ENCODE peak calls at places on chromosome 2, in six cellular contexts. One of them, this sample, is unnamed.
A peak's percentile ranks its signal among the peaks of the same experiment; 100 is the strongest.

GRCh38 chr2:232925769-232926163 is 55.7 kb downstream of the SNORC start:
- DNase-seq in mucosa of descending colon: no peak
- DNase-seq in cardiac fibroblast: no peak
- DNase-seq in IMR-90: no peak
- DNase-seq in fibroblast of mammary gland: no peak
- DNase-seq in CD4-positive, alpha-beta T cell: no peak
- DNase-seq in this sample: no peak

GRCh38 chr2:144198116-144198515 is 321.8 kb downstream of the ZEB2 start:
- DNase-seq in cardiac fibroblast: peak; percentile 58
- DNase-seq in CD4-positive, alpha-beta T cell: no peak
- DNase-seq in IMR-90: peak; percentile 66
- DNase-seq in mucosa of descending colon: no peak
- DNase-seq in fibroblast of mammary gland: peak; percentile 64
- DNase-seq in this sample: peak; percentile 67

GRCh38 chr2:85468704-85469349 is 50.3 kb downstream of the SH2D6 start:
- DNase-seq in mucosa of descending colon: peak; percentile 80
- DNase-seq in fibroblast of mammary gland: peak; percentile 61
- DNase-seq in cardiac fibroblast: peak; percentile 72
- DNase-seq in IMR-90: peak; percentile 58
- DNase-seq in CD4-positive, alpha-beta T cell: no peak
- DNase-seq in this sample: peak; percentile 63

GRCh38 chr2:105764059-105764458 is 19.3 kb downstream of the NCK2 start:
- DNase-seq in mucosa of descending colon: no peak
- DNase-seq in CD4-positive, alpha-beta T cell: no peak
- DNase-seq in IMR-90: no peak
- DNase-seq in fibroblast of mammary gland: no peak
- DNase-seq in cardiac fibroblast: no peak
- DNase-seq in this sample: no peak

GRCh38 chr2:221276033-221276432 is 296.1 kb downstream of the EPHA4 start:
- DNase-seq in CD4-positive, alpha-beta T cell: no peak
- DNase-seq in fibroblast of mammary gland: no peak
- DNase-seq in mucosa of descending colon: no peak
- DNase-seq in IMR-90: no peak
- DNase-seq in cardiac fibroblast: no peak
- DNase-seq in this sample: no peak

GRCh38 chr2:55965276-55965675 is 41.7 kb upstream of the EFEMP1 start:
- DNase-seq in cardiac fibroblast: no peak
- DNase-seq in fibroblast of mammary gland: no peak
- DNase-seq in mucosa of descending colon: no peak
- DNase-seq in IMR-90: no peak
- DNase-seq in CD4-positive, alpha-beta T cell: no peak
- DNase-seq in this sample: no peak

GRCh38 chr2:98729652-98730051 is 1.3 kb downstream of the MGAT4A start:
- DNase-seq in mucosa of descending colon: no peak
- DNase-seq in fibroblast of mammary gland: peak; percentile 9
- DNase-seq in CD4-positive, alpha-beta T cell: no peak
- DNase-seq in IMR-90: no peak
- DNase-seq in cardiac fibroblast: no peak
- DNase-seq in this sample: no peak

GRCh38 chr2:150872919-150873772 is 385.7 kb upstream of the RND3 start:
- DNase-seq in IMR-90: peak; percentile 35
- DNase-seq in mucosa of descending colon: no peak
- DNase-seq in cardiac fibroblast: peak; percentile 43
- DNase-seq in CD4-positive, alpha-beta T cell: no peak
- DNase-seq in fibroblast of mammary gland: no peak
- DNase-seq in this sample: no peak

GRCh38 chr2:110796724-110797301 is 64.4 kb downstream of the ACOXL start:
- DNase-seq in CD4-positive, alpha-beta T cell: no peak
- DNase-seq in IMR-90: no peak
- DNase-seq in mucosa of descending colon: no peak
- DNase-seq in cardiac fibroblast: no peak
- DNase-seq in fibroblast of mammary gland: no peak
- DNase-seq in this sample: no peak

GRCh38 chr2:207143474-207144190 is 22.1 kb downstream of the KLF7 start:
- DNase-seq in CD4-positive, alpha-beta T cell: peak; percentile 59
- DNase-seq in fibroblast of mammary gland: peak; percentile 73
- DNase-seq in IMR-90: no peak
- DNase-seq in cardiac fibroblast: peak; percentile 94
- DNase-seq in mucosa of descending colon: peak; percentile 35
- DNase-seq in this sample: no peak

GRCh38 chr2:102147935-102148334 is 5.4 kb downstream of the IL1R1 start:
- DNase-seq in mucosa of descending colon: no peak
- DNase-seq in fibroblast of mammary gland: peak; percentile 92
- DNase-seq in IMR-90: peak; percentile 34
- DNase-seq in cardiac fibroblast: peak; percentile 77
- DNase-seq in CD4-positive, alpha-beta T cell: no peak
- DNase-seq in this sample: no peak

GRCh38 chr2:191748050-191748449 is 70.1 kb downstream of the NABP1 start:
- DNase-seq in cardiac fibroblast: peak; percentile 31
- DNase-seq in mucosa of descending colon: no peak
- DNase-seq in fibroblast of mammary gland: peak; percentile 84
- DNase-seq in CD4-positive, alpha-beta T cell: no peak
- DNase-seq in IMR-90: peak; percentile 39
- DNase-seq in this sample: peak; percentile 15

DNA sequence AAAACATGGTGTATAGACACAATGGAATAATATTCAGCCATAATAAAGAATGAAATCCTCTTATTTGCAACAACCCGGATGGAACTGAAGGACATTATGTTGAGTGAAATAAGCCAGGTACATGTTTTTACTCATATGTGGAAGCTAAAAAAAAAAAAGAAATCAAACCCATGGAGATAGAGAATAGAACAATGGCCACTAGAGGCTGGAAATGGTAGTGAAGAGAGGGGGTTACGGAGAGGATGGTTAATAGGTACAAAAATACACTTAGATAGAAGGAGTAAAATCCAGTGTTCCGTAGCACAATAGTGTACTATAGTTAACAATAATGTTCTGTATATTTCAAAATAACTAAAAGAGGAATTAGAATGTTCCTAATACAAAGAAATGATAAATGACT is 12.8 kb upstream of the KIAA2012 start:
- DNase-seq in fibroblast of mammary gland: no peak
- DNase-seq in CD4-positive, alpha-beta T cell: no peak
- DNase-seq in mucosa of descending colon: no peak
- DNase-seq in IMR-90: no peak
- DNase-seq in cardiac fibroblast: no peak
- DNase-seq in this sample: no peak
- TF ChIP-seq CTCF in fibroblast of mammary gland: peak; percentile 37
- TF ChIP-seq CTCF in CD4-positive, alpha-beta T cell: no peak
- TF ChIP-seq CTCF in mucosa of descending colon: no peak
- TF ChIP-seq CTCF in IMR-90: peak; percentile 7
- TF ChIP-seq CTCF in cardiac fibroblast: peak; percentile 19
- TF ChIP-seq CTCF in this sample: peak; percentile 34

GRCh38 chr2:35391736-35392442 is 963.7 kb upstream of the CRIM1 start:
- DNase-seq in fibroblast of mammary gland: no peak
- DNase-seq in mucosa of descending colon: no peak
- DNase-seq in CD4-positive, alpha-beta T cell: no peak
- DNase-seq in cardiac fibroblast: no peak
- DNase-seq in IMR-90: no peak
- DNase-seq in this sample: no peak
- TF ChIP-seq CTCF in fibroblast of mammary gland: no peak
- TF ChIP-seq CTCF in mucosa of descending colon: no peak
- TF ChIP-seq CTCF in CD4-positive, alpha-beta T cell: no peak
- TF ChIP-seq CTCF in cardiac fibroblast: no peak
- TF ChIP-seq CTCF in IMR-90: no peak
- TF ChIP-seq CTCF in this sample: no peak

GRCh38 chr2:38435775-38436174 is 58.7 kb upstream of the ATL2 start:
- DNase-seq in CD4-positive, alpha-beta T cell: no peak
- DNase-seq in mucosa of descending colon: no peak
- DNase-seq in cardiac fibroblast: no peak
- DNase-seq in IMR-90: no peak
- DNase-seq in fibroblast of mammary gland: no peak
- DNase-seq in this sample: no peak

GRCh38 chr2:38438536-38439225 is 61.6 kb upstream of the ATL2 start:
- DNase-seq in fibroblast of mammary gland: no peak
- DNase-seq in IMR-90: no peak
- DNase-seq in mucosa of descending colon: no peak
- DNase-seq in cardiac fibroblast: no peak
- DNase-seq in CD4-positive, alpha-beta T cell: no peak
- DNase-seq in this sample: peak; percentile 74

GRCh38 chr2:38434595-38434994 is 57.5 kb upstream of the ATL2 start:
- DNase-seq in CD4-positive, alpha-beta T cell: no peak
- DNase-seq in IMR-90: no peak
- DNase-seq in mucosa of descending colon: no peak
- DNase-seq in fibroblast of mammary gland: no peak
- DNase-seq in cardiac fibroblast: no peak
- DNase-seq in this sample: no peak

GRCh38 chr2:38438133-38438532 is 61.1 kb upstream of the ATL2 start:
- DNase-seq in cardiac fibroblast: no peak
- DNase-seq in IMR-90: no peak
- DNase-seq in CD4-positive, alpha-beta T cell: no peak
- DNase-seq in mucosa of descending colon: no peak
- DNase-seq in fibroblast of mammary gland: no peak
- DNase-seq in this sample: no peak

DNA sequence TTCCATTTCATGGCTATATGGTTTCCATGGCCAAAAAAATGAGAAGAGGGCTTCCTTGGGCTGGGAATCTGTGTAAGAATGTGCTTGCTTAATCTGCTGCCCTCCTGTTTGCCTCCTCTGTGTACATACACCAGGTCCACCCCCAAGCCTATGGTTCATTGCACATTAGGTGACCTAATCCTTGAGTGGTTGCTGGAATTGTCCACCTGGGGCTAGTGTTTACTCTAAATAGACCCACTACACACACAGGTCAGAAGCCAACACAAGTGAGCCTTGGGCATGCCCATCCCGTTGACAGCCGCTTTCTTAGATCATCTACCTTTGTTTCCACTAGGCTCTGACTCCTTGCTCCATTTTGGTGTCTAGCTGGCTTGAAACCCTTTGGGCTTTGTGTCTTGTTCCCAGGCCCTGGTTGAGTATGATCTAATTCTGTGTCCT is 59.2 kb upstream of the ATL2 start:
- DNase-seq in mucosa of descending colon: no peak
- DNase-seq in fibroblast of mammary gland: no peak
- DNase-seq in cardiac fibroblast: no peak
- DNase-seq in CD4-positive, alpha-beta T cell: no peak
- DNase-seq in IMR-90: no peak
- DNase-seq in this sample: no peak
- TF ChIP-seq CTCF in mucosa of descending colon: no peak
- TF ChIP-seq CTCF in fibroblast of mammary gland: no peak
- TF ChIP-seq CTCF in cardiac fibroblast: no peak
- TF ChIP-seq CTCF in CD4-positive, alpha-beta T cell: no peak
- TF ChIP-seq CTCF in IMR-90: no peak
- TF ChIP-seq CTCF in this sample: no peak

DNA sequence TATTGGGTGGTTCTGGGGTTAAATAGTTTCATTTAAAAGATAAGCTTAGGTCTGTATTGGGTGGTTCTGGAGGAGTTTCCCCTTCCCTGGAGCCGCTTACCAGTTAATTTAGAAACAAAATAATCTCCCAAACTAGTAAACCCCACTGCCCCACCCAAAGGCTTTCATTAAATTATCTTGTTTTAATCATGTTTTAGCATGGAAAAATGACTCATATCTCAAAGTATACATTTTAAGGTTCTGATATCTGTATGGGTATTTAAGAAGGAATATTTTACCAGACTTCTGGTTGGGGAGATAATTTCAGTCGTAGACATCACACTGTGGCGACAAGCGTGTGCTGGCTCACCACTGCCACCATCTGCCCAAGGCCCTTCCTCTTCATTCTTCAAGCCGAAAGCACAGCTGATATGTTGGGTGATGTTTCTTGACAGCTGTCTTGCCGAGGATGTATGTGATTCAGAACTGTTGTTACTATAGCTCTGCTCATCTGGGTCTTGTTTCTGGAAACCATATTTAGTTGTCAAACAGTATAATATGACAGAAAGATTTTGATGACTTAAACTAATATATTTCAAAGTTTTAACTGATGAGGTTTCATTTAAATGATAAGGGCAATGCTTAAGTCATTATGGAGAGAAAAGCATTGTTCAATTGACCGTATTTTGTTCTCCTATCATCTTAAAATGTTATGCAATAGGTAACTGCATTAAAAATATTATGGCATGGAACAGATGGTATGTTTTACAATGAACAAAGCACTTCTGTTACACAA is 5.1 kb downstream of the FIGLA start:
- DNase-seq in mucosa of descending colon: no peak
- DNase-seq in CD4-positive, alpha-beta T cell: peak; percentile 33
- DNase-seq in fibroblast of mammary gland: peak; percentile 37
- DNase-seq in cardiac fibroblast: peak; percentile 27
- DNase-seq in IMR-90: no peak
- DNase-seq in this sample: peak; percentile 59
- TF ChIP-seq CTCF in mucosa of descending colon: no peak
- TF ChIP-seq CTCF in CD4-positive, alpha-beta T cell: peak; percentile 54
- TF ChIP-seq CTCF in fibroblast of mammary gland: peak; percentile 52
- TF ChIP-seq CTCF in cardiac fibroblast: peak; percentile 48
- TF ChIP-seq CTCF in IMR-90: no peak
- TF ChIP-seq CTCF in this sample: peak; percentile 54

This sample was measured in epithelial cell of esophagus.